ENCODE peak calls at places on chromosomes 6 and 20, in nine cellular contexts. C is left ventricle myocardium inferior, K is globus pallidus, X is GM23248, J is adrenal gland, R is left ventricle myocardium superior, H is ovary, V is A549, I is pancreas. N is an unnamed sample.

GRCh38 chr6:158567871-158568401 is 8.0 kb downstream of the TMEM181 start:
- DNase-seq in K (no peak), V (no peak), X (no peak), C (no peak), J (no peak), H (no peak), R (no peak), I (no peak), N (no peak)

GRCh38 chr20:38201356-38201755 is 36.3 kb upstream of the TGM2 start:
- DNase-seq in C (no peak), H (no peak), R (no peak), J (peak), K (no peak), I (peak), V (peak), X (peak), N (peak)

GRCh38 chr20:53786445-53787267 is 193.0 kb upstream of the ZNF217 start:
- DNase-seq in R (no peak), J (no peak), V (peak), X (peak), C (no peak), H (no peak), I (no peak), K (no peak), N (no peak)

GRCh38 chr20:17614812-17615644 is 45.2 kb downstream of the DSTN start:
- DNase-seq in X (no peak), R (no peak), I (peak), H (no peak), K (no peak), C (no peak), J (peak), V (no peak), N (no peak)

GRCh38 chr6:20548264-20548663 is 14.0 kb downstream of the CDKAL1 start:
- DNase-seq in I (no peak), J (no peak), X (no peak), K (no peak), R (no peak), H (no peak), C (no peak), V (no peak), N (no peak)

GRCh38 chr6:40610229-40610628 is 23.1 kb upstream of the LRFN2 start:
- DNase-seq in H (no peak), J (no peak), R (no peak), X (no peak), V (no peak), K (no peak), I (no peak), C (no peak), N (no peak)

GRCh38 chr20:47389867-47390347 is 33.4 kb upstream of the ZMYND8 start:
- DNase-seq in K (no peak), V (peak), I (no peak), J (no peak), C (no peak), X (peak), H (no peak), R (no peak), N (no peak)

GRCh38 chr6:33170176-33171095 is 21.8 kb downstream of the COL11A2 start:
- DNase-seq in R (no peak), K (no peak), I (no peak), C (no peak), J (no peak), X (peak), V (no peak), H (no peak), N (no peak)

GRCh38 chr6:5121479-5121878 is 36.3 kb downstream of the PPP1R3G start:
- DNase-seq in R (peak), C (peak), H (no peak), X (no peak), J (peak), V (no peak), K (no peak), I (no peak), N (no peak)

GRCh38 chr6:35317483-35318199 is 20.0 kb downstream of the DEF6 start:
- DNase-seq in V (no peak), C (no peak), X (peak), I (no peak), K (no peak), R (no peak), H (no peak), J (no peak), N (no peak)

GRCh38 chr20:26167499-26167898 is 470.8 kb upstream of the ZNF337 start:
- DNase-seq in K (no peak), V (no peak), I (no peak), X (peak), J (no peak), C (no peak), H (no peak), R (no peak), N (peak)

GRCh38 chr20:63394069-63394468 is 32.9 kb upstream of the CHRNA4 start:
- DNase-seq in K (peak), J (no peak), C (no peak), X (no peak), I (no peak), V (no peak), R (no peak), H (no peak), N (no peak)

GRCh38 chr6:44253307-44254101 is 3.8 kb downstream of the SLC35B2 start:
- DNase-seq in H (peak), V (peak), X (peak), I (no peak), R (no peak), K (no peak), J (no peak), C (no peak), N (no peak)

GRCh38 chr6:72272958-72273357 is 348.9 kb upstream of the KCNQ5 start:
- DNase-seq in C (no peak), I (no peak), R (no peak), J (no peak), X (peak), V (no peak), H (no peak), K (no peak), N (peak)

GRCh38 chr6:54060286-54060685 is 51.0 kb upstream of the MLIP start:
- DNase-seq in V (no peak), H (no peak), I (no peak), K (no peak), R (no peak), C (no peak), J (no peak), X (peak), N (no peak)

GRCh38 chr6:53412751-53413150 is 64.0 kb upstream of the ELOVL5 start:
- DNase-seq in H (no peak), K (no peak), V (no peak), X (no peak), I (no peak), C (no peak), J (no peak), R (no peak), N (no peak)

GRCh38 chr6:114421219-114421618 is 78.4 kb upstream of the HS3ST5 start:
- DNase-seq in X (no peak), R (no peak), C (no peak), V (no peak), I (no peak), K (no peak), J (no peak), H (no peak), N (no peak)

GRCh38 chr6:101393291-101394251 is at the start of gene GRIK2:
- DNase-seq in H (no peak), J (no peak), K (no peak), R (peak), I (peak), X (peak), C (no peak), V (no peak), N (no peak)

GRCh38 chr20:59831024-59831900 is 102.2 kb downstream of the SYCP2 start:
- DNase-seq in K (no peak), I (peak), X (no peak), R (no peak), H (no peak), J (peak), C (peak), V (no peak), N (no peak)

GRCh38 chr20:44111712-44112335 is 75.2 kb downstream of the JPH2 start:
- DNase-seq in V (no peak), X (peak), K (no peak), H (no peak), R (no peak), C (no peak), J (no peak), I (no peak), N (no peak)

GRCh38 chr20:48150568-48150967 is 365.3 kb upstream of the SULF2 start:
- DNase-seq in H (peak), K (no peak), C (no peak), I (no peak), R (no peak), V (no peak), J (no peak), X (no peak), N (no peak)

GRCh38 chr20:45779011-45779915 is 12.4 kb downstream of the WFDC3 start:
- DNase-seq in H (peak), J (peak), R (peak), I (peak), V (peak), K (no peak), C (peak), X (peak), N (peak)

GRCh38 chr6:6039946-6040509 is 33.3 kb upstream of the NRN1 start:
- DNase-seq in X (no peak), V (no peak), I (no peak), R (no peak), H (no peak), C (no peak), K (no peak), J (no peak), N (no peak)

GRCh38 chr20:20034486-20034885 is 17.3 kb downstream of the NAA20 start:
- DNase-seq in K (no peak), H (no peak), R (no peak), X (peak), J (no peak), I (no peak), V (no peak), C (no peak), N (no peak)

GRCh38 chr6:152720964-152721363 is 23.3 kb downstream of the MYCT1 start:
- DNase-seq in R (no peak), X (no peak), C (no peak), I (no peak), V (no peak), H (no peak), J (no peak), K (no peak), N (no peak)

GRCh38 chr6:22036699-22037098 is 260.1 kb downstream of the PRL start:
- DNase-seq in J (no peak), H (no peak), I (no peak), R (no peak), V (no peak), X (no peak), C (no peak), K (no peak), N (no peak)

GRCh38 chr6:157842213-157842612 is 19.2 kb downstream of the SNX9 start:
- DNase-seq in V (no peak), K (no peak), J (no peak), H (no peak), I (no peak), C (no peak), X (no peak), R (no peak), N (no peak)

GRCh38 chr6:19322691-19323470 is 514.3 kb upstream of the ID4 start:
- DNase-seq in H (no peak), R (no peak), C (no peak), K (no peak), J (no peak), X (peak), I (no peak), V (no peak), N (no peak)